ENCODE peak calls at places on chromosomes 6 and 20, in seven cellular contexts. Y, X, U, L, O, W and Z are unnamed samples. For H3K4me1, the result is how much of the 10 kb centered on the place peaks cover.

GRCh38 chr20:8095648-8096572 is 36.2 kb upstream of the PLCB1 start:
- DNase-seq in O (no peak), L (no peak), X (no peak), Y (no peak), U (no peak), W (no peak), Z (no peak)

GRCh38 chr6:45275358-45275757 is 52.8 kb upstream of the RUNX2 start:
- DNase-seq in X (no peak), W (no peak), Y (no peak), O (no peak), L (no peak), U (no peak), Z (no peak)

GRCh38 chr6:72132851-72133250 is 246.5 kb downstream of the RIMS1 start:
- DNase-seq in U (no peak), Y (no peak), X (peak), W (no peak), O (no peak), L (no peak), Z (no peak)

GRCh38 chr20:47785321-47785899 is at the start of gene SULF2:
- DNase-seq in O (no peak), W (no peak), X (peak), Y (no peak), L (no peak), U (no peak), Z (no peak)

GRCh38 chr20:59435496-59435895 is 135.1 kb downstream of the EDN3 start:
- DNase-seq in Y (no peak), L (no peak), O (no peak), X (no peak), W (no peak), U (no peak), Z (no peak)

GRCh38 chr20:14189794-14190402 is 147.5 kb downstream of the FLRT3 start:
- DNase-seq in U (peak), L (no peak), Y (no peak), O (peak), X (peak), W (no peak), Z (peak)

GRCh38 chr6:101080597-101080996 is 199.5 kb upstream of the ASCC3 start:
- DNase-seq in U (no peak), Y (no peak), W (no peak), L (no peak), X (no peak), O (no peak), Z (no peak)

GRCh38 chr20:61173267-61173666 is 78.8 kb upstream of the CDH4 start:
- DNase-seq in L (no peak), X (no peak), Y (no peak), O (no peak), U (no peak), W (no peak), Z (no peak)

GRCh38 chr6:167996424-167997199 is 859 bp upstream of the KIF25 start:
- DNase-seq in U (no peak), W (peak), Y (no peak), O (no peak), L (no peak), X (peak), Z (no peak)

GRCh38 chr6:106309024-106309423 is 16.5 kb downstream of the ATG5 start:
- DNase-seq in O (no peak), X (no peak), Y (no peak), W (no peak), U (no peak), L (no peak), Z (no peak)

GRCh38 chr20:35992713-35993335 is 24.4 kb downstream of the CNBD2 start:
- DNase-seq in O (peak), W (no peak), X (peak), U (peak), Y (peak), L (peak), Z (no peak)

GRCh38 chr20:55067158-55067825 is 591.9 kb downstream of the DOK5 start:
- DNase-seq in X (no peak), L (no peak), O (no peak), U (no peak), Y (no peak), W (no peak), Z (no peak)

GRCh38 chr6:157253017-157253416 is 70.3 kb downstream of the TMEM242 start:
- DNase-seq in U (no peak), Y (no peak), X (no peak), L (no peak), O (no peak), W (no peak), Z (no peak)

GRCh38 chr6:34985236-34985635 is 96.2 kb downstream of the ANKS1A start:
- DNase-seq in Y (no peak), L (no peak), W (no peak), X (no peak), O (no peak), U (no peak), Z (no peak)

GRCh38 chr6:52388790-52389189 is 26.8 kb downstream of the PAQR8 start:
- DNase-seq in X (no peak), O (no peak), L (no peak), W (no peak), U (no peak), Y (no peak), Z (no peak)

GRCh38 chr6:52389264-52389625 is 27.3 kb downstream of the PAQR8 start:
- DNase-seq in O (no peak), L (no peak), U (peak), W (no peak), Y (peak), X (peak), Z (no peak)

GRCh38 chr6:52390361-52390727 is 28.4 kb downstream of the PAQR8 start:
- DNase-seq in X (peak), L (peak), O (peak), Y (peak), U (peak), W (no peak), Z (no peak)

GRCh38 chr6:52391599-52391998 is 28.5 kb upstream of the EFHC1 start:
- DNase-seq in L (no peak), W (no peak), X (no peak), O (no peak), U (no peak), Y (peak), Z (no peak)

GRCh38 chr6:52389626-52390360 is 27.8 kb downstream of the PAQR8 start:
- DNase-seq in U (peak), X (peak), O (peak), L (peak), W (no peak), Y (peak), Z (no peak)
- H3K4me1 ChIP-seq in U (half or more), X (under half), O (under half), L (half or more), W (under half), Y (under half), Z (under half)

DNA sequence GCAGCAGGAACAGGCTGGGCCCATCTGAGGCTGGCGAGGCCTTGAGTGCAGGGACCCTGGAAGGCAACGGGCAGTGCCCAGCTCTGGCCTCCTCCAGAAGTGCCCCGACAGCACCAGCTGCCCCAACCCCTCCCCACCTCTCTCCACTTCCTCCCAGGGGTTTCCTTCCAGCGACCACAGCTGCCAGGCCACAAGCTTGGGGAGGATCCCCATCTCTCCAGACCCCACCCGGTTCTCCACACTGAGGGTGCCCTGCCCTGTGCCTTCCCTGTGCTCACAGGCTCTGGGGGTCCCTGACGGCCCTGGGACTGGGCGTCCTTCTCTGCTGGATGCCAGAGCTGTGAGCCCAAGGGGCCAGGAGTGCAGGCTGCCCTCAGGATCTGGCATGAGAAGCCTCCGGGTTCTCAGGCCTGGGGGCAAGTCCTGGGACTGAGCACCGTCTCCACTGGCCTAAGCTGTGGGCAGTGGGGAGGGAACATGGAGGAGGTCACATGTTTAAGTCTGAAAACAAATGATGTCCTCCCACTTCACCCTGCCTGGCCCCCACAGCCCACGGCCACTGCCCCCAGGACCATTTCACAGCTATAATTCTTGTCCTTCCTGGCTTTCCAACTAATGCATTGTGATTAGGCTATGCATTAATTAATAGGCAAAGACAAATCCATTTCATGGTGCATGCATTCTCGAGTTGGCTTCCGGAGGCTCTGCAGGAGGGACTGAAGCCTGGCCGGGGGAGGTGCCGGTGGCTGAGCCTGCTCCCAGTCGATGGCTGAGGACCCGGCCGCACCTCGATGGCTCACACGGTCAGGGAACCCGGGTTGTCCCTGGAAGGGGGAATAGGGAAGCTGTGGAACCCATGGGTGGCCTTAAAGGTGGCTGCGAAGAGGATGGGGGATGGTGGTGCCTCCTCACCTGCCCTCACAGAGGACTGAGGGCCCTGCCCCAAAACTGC is 24.4 kb downstream of the BHLHE23 start:
- DNase-seq in U (no peak), L (no peak), Y (no peak), W (no peak), O (no peak), X (no peak), Z (no peak)
- TF ChIP-seq SIN3A in U (no peak), L (no peak), Y (no peak), W (no peak), O (no peak), X (no peak), Z (no peak)

DNA sequence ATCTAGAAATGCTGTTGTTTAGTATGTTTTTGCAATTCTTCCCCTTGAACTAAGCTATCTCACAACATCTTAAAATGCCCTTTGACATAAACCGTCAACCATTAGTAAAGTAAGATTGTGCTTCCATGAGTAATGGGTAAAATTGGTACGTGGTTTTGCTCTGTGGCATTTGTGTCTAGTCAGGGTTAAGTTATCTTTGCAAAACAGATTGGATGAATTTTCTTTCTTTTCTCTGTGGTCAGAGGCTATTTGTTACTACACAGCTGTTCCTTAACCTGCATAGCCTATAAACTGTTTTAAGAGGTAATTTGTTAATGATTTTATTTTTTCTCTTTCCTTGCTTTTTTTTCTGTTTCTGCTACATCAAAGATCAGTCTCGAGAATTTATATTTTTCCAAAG is 75.4 kb downstream of the RPP40 start:
- DNase-seq in O (no peak), W (no peak), Y (peak), U (no peak), X (no peak), L (no peak), Z (no peak)
- H3K4me1 ChIP-seq in O (under half), W (under half), Y (under half), U (under half), X (under half), L (under half), Z (under half)

DNA sequence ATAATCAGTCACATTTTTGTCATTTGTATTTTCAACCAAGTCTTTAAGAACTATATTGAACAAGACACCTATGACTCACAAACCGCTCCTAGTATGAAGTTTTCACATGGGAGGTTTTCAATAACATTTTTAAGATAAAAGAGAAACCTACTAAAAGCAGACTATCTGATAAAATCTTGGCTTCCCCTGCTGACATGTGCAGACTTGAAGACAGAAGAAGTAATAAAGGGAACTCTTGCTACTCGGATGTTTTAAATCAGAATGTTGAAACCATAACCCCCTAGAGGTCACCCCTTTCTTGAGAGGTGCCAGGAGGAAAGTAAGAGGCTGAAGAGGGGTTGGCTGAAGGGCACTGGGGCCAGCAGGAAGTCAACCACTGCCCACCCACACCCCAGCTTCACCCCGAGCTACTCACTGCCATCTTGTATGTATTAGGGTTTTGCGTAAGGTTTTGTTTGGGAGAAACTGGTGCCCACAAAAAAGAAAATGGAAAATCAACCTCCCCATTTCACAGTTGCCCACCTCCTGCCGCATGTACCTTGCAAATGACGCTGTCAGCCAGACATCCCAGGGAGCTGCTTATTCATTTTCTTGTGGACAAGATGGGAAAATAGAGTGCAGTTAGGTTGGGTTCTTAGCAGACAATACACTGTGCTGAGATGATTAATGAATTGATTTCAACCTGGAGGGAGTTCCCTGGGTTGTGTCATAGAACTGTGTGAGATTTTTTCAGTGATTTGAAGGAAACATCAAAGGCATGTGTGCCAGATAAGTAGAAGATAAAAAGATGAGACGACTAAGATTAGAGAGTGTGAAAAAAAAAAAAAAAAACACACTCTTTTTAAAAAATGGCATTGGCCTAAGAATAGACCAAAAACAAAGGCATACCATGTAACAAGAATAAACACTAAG is 83.2 kb upstream of the TAB2 start:
- DNase-seq in Y (no peak), L (no peak), O (peak), W (no peak), U (no peak), X (no peak), Z (no peak)
- TF ChIP-seq SIN3A in Y (no peak), L (no peak), O (no peak), W (no peak), U (no peak), X (peak), Z (no peak)

GRCh38 chr20:31675828-31676533 is 38.3 kb downstream of the COX4I2 start:
- DNase-seq in W (no peak), Y (peak), X (no peak), L (no peak), U (no peak), O (no peak), Z (no peak)

GRCh38 chr20:31677553-31678260 is 40.0 kb downstream of the COX4I2 start:
- DNase-seq in O (no peak), U (no peak), Y (no peak), X (no peak), L (no peak), W (no peak), Z (no peak)

GRCh38 chr20:31674895-31675827 is 37.4 kb downstream of the COX4I2 start:
- DNase-seq in W (no peak), U (no peak), L (no peak), Y (peak), X (peak), O (no peak), Z (no peak)

GRCh38 chr20:31678389-31679356 is 41.0 kb downstream of the COX4I2 start:
- DNase-seq in U (peak), Y (peak), O (no peak), L (no peak), X (no peak), W (no peak), Z (no peak)

DNA sequence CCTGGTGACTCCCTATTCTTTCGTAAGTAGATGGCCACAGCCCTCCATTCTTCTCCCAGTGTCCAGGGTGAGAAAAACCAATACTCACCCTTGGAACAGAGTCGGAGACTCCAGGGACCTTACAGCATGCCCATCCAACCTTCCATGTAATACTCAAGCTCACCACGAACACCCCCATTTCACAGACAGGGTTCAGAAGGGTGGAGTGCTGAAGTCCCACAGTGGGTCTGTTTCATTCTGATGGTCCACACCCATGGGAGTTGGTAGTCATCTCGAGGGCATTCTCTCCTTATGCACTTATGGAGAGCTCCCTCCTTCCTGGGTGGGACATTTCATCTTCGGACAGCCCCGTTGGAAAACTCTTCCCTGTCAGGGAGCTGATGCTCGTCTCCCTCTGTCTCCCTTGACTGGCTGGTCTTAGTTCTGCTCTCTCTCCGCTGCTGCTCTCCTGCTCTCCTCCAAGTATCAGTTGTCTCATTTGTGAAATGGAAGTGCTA is 38.9 kb downstream of the COX4I2 start:
- DNase-seq in L (no peak), Y (peak), X (no peak), U (no peak), W (no peak), O (no peak), Z (no peak)
- H3K4me1 ChIP-seq in L (under half), Y (half or more), X (under half), U (half or more), W (under half), O (half or more), Z (half or more)